ENCODE peak calls at places on chromosomes 3 and 15, in five cellular contexts. I is endodermal cell, Z is Peyer's patch, F is cardiac fibroblast, E is AG10803. N is an unnamed sample.
A peak's percentile ranks its signal among the peaks of the same experiment; 100 is the strongest.

GRCh38 chr3:108297636-108298035 is 1.3 kb downstream of the HHLA2 start:
- DNase-seq in Z (no peak), E (no peak), I (no peak), F (no peak), N (no peak)

GRCh38 chr3:188051801-188052228 is 102.1 kb upstream of the LPP start:
- DNase-seq in Z (no peak), I (peak; percentile 59), E (no peak), F (peak; percentile 36), N (no peak)

GRCh38 chr3:95235916-95236315 is 1173.1 kb downstream of the NSUN3 start:
- DNase-seq in F (no peak), Z (no peak), E (no peak), I (no peak), N (no peak)

GRCh38 chr15:48721061-48721810 is 75.7 kb upstream of the FBN1 start:
- DNase-seq in I (no peak), Z (no peak), F (peak; percentile 36), E (peak; percentile 97), N (peak; percentile 68)

GRCh38 chr3:15064299-15064834 is 748 bp downstream of the MRPS25 start:
- DNase-seq in Z (peak; percentile 61), E (peak; percentile 39), F (peak; percentile 45), I (peak; percentile 66), N (no peak)

GRCh38 chr15:47870300-47870955 is 153.1 kb downstream of the SEMA6D start:
- DNase-seq in E (no peak), Z (no peak), F (peak; percentile 78), I (no peak), N (no peak)

GRCh38 chr3:187932530-187932929 is 187.3 kb upstream of the BCL6 start:
- DNase-seq in F (no peak), E (no peak), Z (no peak), I (no peak), N (no peak)

GRCh38 chr3:31196881-31197364 is 302.5 kb upstream of the GADL1 start:
- DNase-seq in I (peak; percentile 50), F (peak; percentile 80), Z (no peak), E (peak; percentile 99), N (peak; percentile 13)

GRCh38 chr3:132394334-132394733 is 23.0 kb upstream of the DNAJC13 start:
- DNase-seq in F (peak; percentile 49), E (peak; percentile 52), Z (no peak), I (no peak), N (peak; percentile 81)

DNA sequence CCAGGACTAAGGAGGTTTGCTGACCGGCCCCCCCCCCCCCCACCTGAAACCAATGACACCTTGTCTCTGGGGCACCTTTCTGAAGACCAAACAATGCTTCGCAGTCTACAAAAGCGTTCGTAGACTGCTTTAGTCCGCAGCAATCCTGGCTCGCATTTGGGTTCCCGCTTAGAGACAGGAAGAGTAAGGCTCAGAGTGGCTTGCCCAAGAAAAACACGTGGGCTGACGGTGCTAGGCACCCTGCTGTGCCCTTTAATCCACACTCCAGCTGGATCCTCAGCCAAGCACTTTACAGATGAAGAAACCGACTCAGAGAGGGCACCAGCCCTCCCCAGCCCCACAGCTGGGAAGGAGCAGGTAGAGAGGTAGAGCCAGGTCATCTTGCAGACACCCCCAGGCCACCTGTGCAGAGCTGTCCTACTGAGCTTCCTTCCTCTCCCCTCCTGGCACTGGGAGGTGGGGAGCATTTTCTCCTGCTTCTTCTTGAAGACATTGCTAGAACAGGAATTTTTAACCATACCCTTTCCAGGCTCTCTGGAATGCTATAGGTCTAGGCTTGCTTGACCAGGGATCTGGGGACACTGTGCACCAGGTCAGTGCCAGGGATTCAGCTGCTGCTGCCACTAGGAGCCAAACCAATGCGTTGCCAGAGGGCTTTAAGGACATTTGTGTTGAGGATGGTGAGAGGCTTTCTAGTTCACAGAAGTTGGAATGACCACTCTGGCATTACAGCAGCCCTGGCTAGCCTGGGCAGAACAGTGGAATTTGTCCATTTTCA is 1.0 kb upstream of the KLF15 start:
- DNase-seq in F (no peak), I (peak; percentile 91), E (no peak), Z (no peak), N (no peak)
- H3K4me3 ChIP-seq in F (peak overlapping the region; percentile 59), I (peak overlapping the region; percentile 83), E (no peak overlapping the region), Z (peak overlapping the region; percentile 57), N (peak overlapping the region; percentile 56)

DNA sequence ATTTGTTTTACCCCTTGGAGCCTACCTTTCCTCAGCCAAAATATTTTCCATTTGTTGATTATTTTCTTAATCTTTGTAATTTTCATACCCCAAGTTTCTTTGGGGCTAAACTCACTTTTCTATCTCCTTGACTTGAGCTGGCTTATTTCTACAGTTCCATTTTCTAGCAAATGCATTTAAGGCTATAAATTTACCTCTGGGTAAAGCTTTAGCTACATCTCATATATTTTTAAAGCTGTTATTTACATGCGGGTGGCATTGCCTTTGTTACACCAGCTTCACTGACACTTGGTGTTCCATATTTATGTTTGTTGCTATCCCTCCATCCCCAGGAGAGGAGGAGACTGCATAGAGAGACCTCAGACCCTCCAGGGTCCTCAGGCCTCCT is 136.3 kb downstream of the NUP210 start:
- DNase-seq in I (no peak), F (no peak), Z (no peak), E (no peak), N (no peak)
- H3K4me3 ChIP-seq in I (peak overlapping the region; percentile 73), F (no peak overlapping the region), Z (no peak overlapping the region), E (no peak overlapping the region), N (no peak overlapping the region)

GRCh38 chr3:98534734-98535133 is 3.0 kb downstream of the GPR15 start:
- DNase-seq in F (no peak), I (no peak), E (no peak), Z (no peak), N (no peak)

GRCh38 chr3:98534168-98534567 is 2.4 kb downstream of the GPR15 start:
- DNase-seq in E (no peak), I (no peak), Z (no peak), F (no peak), N (no peak)

GRCh38 chr3:98531622-98532274 is at the start of gene GPR15:
- DNase-seq in E (no peak), I (no peak), F (no peak), Z (no peak), N (no peak)

GRCh38 chr3:98532275-98532637 is 478 bp downstream of the GPR15 start:
- DNase-seq in Z (no peak), E (no peak), I (no peak), F (no peak), N (no peak)

DNA sequence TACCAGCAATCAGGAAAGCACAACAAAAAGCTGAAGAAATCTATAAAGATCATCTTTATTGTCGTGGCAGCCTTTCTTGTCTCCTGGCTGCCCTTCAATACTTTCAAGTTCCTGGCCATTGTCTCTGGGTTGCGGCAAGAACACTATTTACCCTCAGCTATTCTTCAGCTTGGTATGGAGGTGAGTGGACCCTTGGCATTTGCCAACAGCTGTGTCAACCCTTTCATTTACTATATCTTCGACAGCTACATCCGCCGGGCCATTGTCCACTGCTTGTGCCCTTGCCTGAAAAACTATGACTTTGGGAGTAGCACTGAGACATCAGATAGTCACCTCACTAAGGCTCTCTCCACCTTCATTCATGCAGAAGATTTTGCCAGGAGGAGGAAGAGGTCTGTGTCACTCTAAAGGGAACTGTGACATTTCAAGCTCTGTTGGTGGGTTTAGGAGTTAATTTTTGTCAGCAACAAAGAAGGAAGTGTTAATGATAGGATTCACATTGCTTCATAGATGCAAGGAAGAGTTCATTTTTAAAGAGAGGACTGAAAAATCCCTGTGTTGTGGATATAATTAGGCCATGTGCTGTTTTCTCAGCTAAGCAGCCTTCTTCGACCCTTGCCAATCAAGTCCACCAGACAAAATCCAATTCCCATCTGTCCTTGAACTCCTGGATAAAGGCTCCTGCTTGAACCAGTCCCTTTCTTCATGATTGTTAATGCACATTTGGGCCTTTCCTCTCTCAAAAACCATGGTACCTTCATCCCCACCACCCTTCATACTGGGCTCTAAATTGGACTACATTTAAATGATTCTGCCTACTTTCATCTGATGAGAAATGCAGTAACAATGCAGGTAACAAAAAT is 1.2 kb downstream of the GPR15 start:
- DNase-seq in I (no peak), Z (no peak), E (no peak), F (no peak), N (no peak)
- H3K4me3 ChIP-seq in I (no peak overlapping the region), Z (peak overlapping the region; percentile 25), E (no peak overlapping the region), F (no peak overlapping the region), N (no peak overlapping the region)

GRCh38 chr15:90593469-90594158 is 63.9 kb downstream of the CRTC3 start:
- DNase-seq in I (no peak), F (no peak), E (no peak), Z (no peak), N (no peak)

GRCh38 chr15:90596943-90597342 is 67.2 kb downstream of the CRTC3 start:
- DNase-seq in I (peak; percentile 18), Z (no peak), E (peak; percentile 22), F (no peak), N (no peak)

GRCh38 chr15:90595760-90596155 is 66.0 kb downstream of the CRTC3 start:
- DNase-seq in E (no peak), I (peak; percentile 35), Z (no peak), F (no peak), N (no peak)

GRCh38 chr15:90592144-90592887 is 62.6 kb downstream of the CRTC3 start:
- DNase-seq in E (peak; percentile 89), F (peak; percentile 77), I (no peak), Z (no peak), N (peak; percentile 69)

GRCh38 chr15:90594297-90594696 is 64.6 kb downstream of the CRTC3 start:
- DNase-seq in F (no peak), Z (peak; percentile 68), E (peak; percentile 54), I (peak; percentile 54), N (no peak)
- H3K4me3 ChIP-seq in F (no peak overlapping the region), Z (peak overlapping the region; percentile 24), E (no peak overlapping the region), I (no peak overlapping the region), N (no peak overlapping the region)

GRCh38 chr3:88467191-88467590 is 317.4 kb downstream of the C3orf38 start:
- DNase-seq in F (no peak), E (no peak), Z (no peak), I (peak; percentile 48), N (no peak)
- H3K4me3 ChIP-seq in F (no peak overlapping the region), E (no peak overlapping the region), Z (no peak overlapping the region), I (no peak overlapping the region), N (no peak overlapping the region)

GRCh38 chr15:67520276-67520975 is 505 bp upstream of the C15orf61 start:
- DNase-seq in F (peak; percentile 27), E (no peak), I (no peak), Z (no peak), N (peak; percentile 49)

GRCh38 chr15:67521770-67522568 is 1.0 kb downstream of the C15orf61 start:
- DNase-seq in F (peak; percentile 65), I (no peak), Z (no peak), E (peak; percentile 78), N (no peak)

GRCh38 chr15:67520976-67521769 is at the start of gene C15orf61:
- DNase-seq in E (peak; percentile 80), Z (peak; percentile 93), F (peak; percentile 70), I (peak; percentile 90), N (peak; percentile 81)

GRCh38 chr15:67524235-67524634 is 3.3 kb downstream of the C15orf61 start:
- DNase-seq in I (no peak), Z (no peak), F (no peak), E (no peak), N (no peak)

DNA sequence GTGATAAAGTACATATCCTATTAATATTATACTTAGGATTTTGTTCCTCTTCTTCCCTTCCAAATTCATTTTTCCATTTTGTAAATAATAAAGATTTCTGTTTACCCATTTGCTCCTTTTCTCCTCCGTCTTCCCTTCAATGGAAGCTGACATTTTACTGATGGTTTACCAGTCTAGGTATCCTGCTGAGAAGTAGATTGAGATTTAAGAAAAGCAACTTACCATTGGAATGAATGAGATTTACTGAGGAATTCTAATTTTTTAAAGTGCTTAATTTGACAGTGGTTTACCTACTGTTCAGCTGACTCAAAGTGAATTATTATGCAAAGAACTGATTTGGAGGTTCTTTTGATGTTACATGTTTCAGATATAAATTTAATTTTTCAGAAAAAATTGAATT is 2.4 kb downstream of the C15orf61 start:
- DNase-seq in I (no peak), E (no peak), Z (no peak), F (no peak), N (no peak)
- H3K4me3 ChIP-seq in I (peak overlapping the region; percentile 90), E (peak overlapping the region; percentile 87), Z (no peak overlapping the region), F (no peak overlapping the region), N (peak overlapping the region; percentile 67)

N was measured in foreskin fibroblast.